ENCODE peak calls at places on chromosomes 13 and 19, in six cellular contexts. One of them, this sample, is unnamed.

GRCh38 chr13:78652651-78653050 is 6.3 kb downstream of the OBI1 start:
- DNase-seq in RPMI7951: no peak
- DNase-seq in MCF 10A: no peak
- DNase-seq in amygdala: no peak
- DNase-seq in choroid plexus epithelial cell: no peak
- DNase-seq in stimulated activated CD4-positive, alpha-beta T cell treated with anti-CD3 and anti-CD28 coated beads, Interleukin-4, amount 100 ng/mL, for 48 hours: no peak
- DNase-seq in this sample: no peak

GRCh38 chr19:3426433-3426832 is 53.9 kb downstream of the SMIM24 start:
- DNase-seq in MCF 10A: no peak
- DNase-seq in stimulated activated CD4-positive, alpha-beta T cell treated with anti-CD3 and anti-CD28 coated beads, Interleukin-4, amount 100 ng/mL, for 48 hours: no peak
- DNase-seq in RPMI7951: no peak
- DNase-seq in amygdala: no peak
- DNase-seq in choroid plexus epithelial cell: no peak
- DNase-seq in this sample: no peak

GRCh38 chr13:111861766-111862366 is 205.1 kb upstream of the SOX1 start:
- DNase-seq in choroid plexus epithelial cell: no peak
- DNase-seq in MCF 10A: no peak
- DNase-seq in RPMI7951: no peak
- DNase-seq in stimulated activated CD4-positive, alpha-beta T cell treated with anti-CD3 and anti-CD28 coated beads, Interleukin-4, amount 100 ng/mL, for 48 hours: no peak
- DNase-seq in amygdala: no peak
- DNase-seq in this sample: no peak

GRCh38 chr19:17339088-17339741 is 1.9 kb downstream of the GTPBP3 start:
- DNase-seq in amygdala: no peak
- DNase-seq in choroid plexus epithelial cell: no peak
- DNase-seq in RPMI7951: no peak
- DNase-seq in stimulated activated CD4-positive, alpha-beta T cell treated with anti-CD3 and anti-CD28 coated beads, Interleukin-4, amount 100 ng/mL, for 48 hours: peak; percentile 64
- DNase-seq in MCF 10A: no peak
- DNase-seq in this sample: no peak

GRCh38 chr19:47339196-47339880 is 7.4 kb downstream of the C5AR2 start:
- DNase-seq in MCF 10A: no peak
- DNase-seq in amygdala: no peak
- DNase-seq in stimulated activated CD4-positive, alpha-beta T cell treated with anti-CD3 and anti-CD28 coated beads, Interleukin-4, amount 100 ng/mL, for 48 hours: no peak
- DNase-seq in choroid plexus epithelial cell: no peak
- DNase-seq in RPMI7951: no peak
- DNase-seq in this sample: no peak

GRCh38 chr19:862529-863304 is 3.3 kb downstream of the CFD start:
- DNase-seq in stimulated activated CD4-positive, alpha-beta T cell treated with anti-CD3 and anti-CD28 coated beads, Interleukin-4, amount 100 ng/mL, for 48 hours: peak; percentile 74
- DNase-seq in RPMI7951: peak; percentile 58
- DNase-seq in amygdala: no peak
- DNase-seq in choroid plexus epithelial cell: peak; percentile 54
- DNase-seq in MCF 10A: peak; percentile 57
- DNase-seq in this sample: no peak

GRCh38 chr19:8097198-8097597 is 44.6 kb downstream of the CCL25 start:
- DNase-seq in choroid plexus epithelial cell: no peak
- DNase-seq in RPMI7951: no peak
- DNase-seq in amygdala: no peak
- DNase-seq in MCF 10A: no peak
- DNase-seq in stimulated activated CD4-positive, alpha-beta T cell treated with anti-CD3 and anti-CD28 coated beads, Interleukin-4, amount 100 ng/mL, for 48 hours: no peak
- DNase-seq in this sample: no peak

GRCh38 chr19:33032218-33032781 is 32.4 kb downstream of the RHPN2 start:
- DNase-seq in MCF 10A: no peak
- DNase-seq in choroid plexus epithelial cell: no peak
- DNase-seq in RPMI7951: no peak
- DNase-seq in stimulated activated CD4-positive, alpha-beta T cell treated with anti-CD3 and anti-CD28 coated beads, Interleukin-4, amount 100 ng/mL, for 48 hours: no peak
- DNase-seq in amygdala: no peak
- DNase-seq in this sample: no peak

GRCh38 chr19:28472843-28473242 is 740.1 kb downstream of the UQCRFS1 start:
- DNase-seq in amygdala: no peak
- DNase-seq in choroid plexus epithelial cell: peak; percentile 32
- DNase-seq in MCF 10A: no peak
- DNase-seq in RPMI7951: no peak
- DNase-seq in stimulated activated CD4-positive, alpha-beta T cell treated with anti-CD3 and anti-CD28 coated beads, Interleukin-4, amount 100 ng/mL, for 48 hours: no peak
- DNase-seq in this sample: no peak

GRCh38 chr19:50568321-50569022 is at the start of gene LRRC4B:
- DNase-seq in RPMI7951: no peak
- DNase-seq in stimulated activated CD4-positive, alpha-beta T cell treated with anti-CD3 and anti-CD28 coated beads, Interleukin-4, amount 100 ng/mL, for 48 hours: no peak
- DNase-seq in choroid plexus epithelial cell: no peak
- DNase-seq in amygdala: peak; percentile 63
- DNase-seq in MCF 10A: no peak
- DNase-seq in this sample: no peak

GRCh38 chr19:12047868-12048267 is 4.9 kb downstream of the ZNF878 start:
- DNase-seq in stimulated activated CD4-positive, alpha-beta T cell treated with anti-CD3 and anti-CD28 coated beads, Interleukin-4, amount 100 ng/mL, for 48 hours: no peak
- DNase-seq in choroid plexus epithelial cell: no peak
- DNase-seq in RPMI7951: peak; percentile 32
- DNase-seq in amygdala: no peak
- DNase-seq in MCF 10A: no peak
- DNase-seq in this sample: no peak

GRCh38 chr13:59681630-59682311 is 482.0 kb downstream of the DIAPH3 start:
- DNase-seq in amygdala: no peak
- DNase-seq in RPMI7951: no peak
- DNase-seq in stimulated activated CD4-positive, alpha-beta T cell treated with anti-CD3 and anti-CD28 coated beads, Interleukin-4, amount 100 ng/mL, for 48 hours: no peak
- DNase-seq in choroid plexus epithelial cell: no peak
- DNase-seq in MCF 10A: no peak
- DNase-seq in this sample: no peak

GRCh38 chr19:33905473-33905936 is 108.8 kb downstream of the KCTD15 start:
- DNase-seq in amygdala: no peak
- DNase-seq in choroid plexus epithelial cell: peak; percentile 46
- DNase-seq in RPMI7951: peak; percentile 44
- DNase-seq in stimulated activated CD4-positive, alpha-beta T cell treated with anti-CD3 and anti-CD28 coated beads, Interleukin-4, amount 100 ng/mL, for 48 hours: no peak
- DNase-seq in MCF 10A: no peak
- DNase-seq in this sample: no peak

This sample was measured in occipital lobe.